ENCODE peak calls at places on chromosomes 4 and X, in five cellular contexts. One of them, this sample, is unnamed.

GRCh38 chrX:42123369-42123768 is 200.0 kb upstream of the CASK start:
- DNase-seq in activated T-cell treated with anti-CD3 and anti-CD28 coated beads, Interleukin-2, amount 50 U/mL, for 72 hours: no peak
- DNase-seq in HL-60: no peak
- DNase-seq in posterior cingulate gyrus: no peak
- DNase-seq in coronary artery: no peak
- DNase-seq in this sample: no peak

GRCh38 chr4:37812713-37813112 is 13.8 kb upstream of the PGM2 start:
- DNase-seq in HL-60: no peak
- DNase-seq in coronary artery: no peak
- DNase-seq in posterior cingulate gyrus: no peak
- DNase-seq in activated T-cell treated with anti-CD3 and anti-CD28 coated beads, Interleukin-2, amount 50 U/mL, for 72 hours: no peak
- DNase-seq in this sample: no peak

GRCh38 chr4:121408-122084 is 2.8 kb upstream of the ZNF718 start:
- DNase-seq in HL-60: peak
- DNase-seq in activated T-cell treated with anti-CD3 and anti-CD28 coated beads, Interleukin-2, amount 50 U/mL, for 72 hours: peak
- DNase-seq in posterior cingulate gyrus: no peak
- DNase-seq in coronary artery: no peak
- DNase-seq in this sample: peak

GRCh38 chr4:66032571-66032970 is 362.3 kb upstream of the EPHA5 start:
- DNase-seq in coronary artery: no peak
- DNase-seq in posterior cingulate gyrus: no peak
- DNase-seq in activated T-cell treated with anti-CD3 and anti-CD28 coated beads, Interleukin-2, amount 50 U/mL, for 72 hours: no peak
- DNase-seq in HL-60: no peak
- DNase-seq in this sample: no peak

GRCh38 chrX:45344597-45344996 is 143.9 kb upstream of the DIPK2B start:
- DNase-seq in HL-60: no peak
- DNase-seq in coronary artery: no peak
- DNase-seq in posterior cingulate gyrus: no peak
- DNase-seq in activated T-cell treated with anti-CD3 and anti-CD28 coated beads, Interleukin-2, amount 50 U/mL, for 72 hours: no peak
- DNase-seq in this sample: no peak

GRCh38 chr4:152620218-152620617 is 59.6 kb downstream of the TMEM154 start:
- DNase-seq in posterior cingulate gyrus: no peak
- DNase-seq in activated T-cell treated with anti-CD3 and anti-CD28 coated beads, Interleukin-2, amount 50 U/mL, for 72 hours: no peak
- DNase-seq in HL-60: no peak
- DNase-seq in coronary artery: no peak
- DNase-seq in this sample: no peak

GRCh38 chrX:66163849-66164401 is at the start of gene HEPH:
- DNase-seq in coronary artery: no peak
- DNase-seq in posterior cingulate gyrus: no peak
- DNase-seq in activated T-cell treated with anti-CD3 and anti-CD28 coated beads, Interleukin-2, amount 50 U/mL, for 72 hours: no peak
- DNase-seq in HL-60: no peak
- DNase-seq in this sample: no peak

GRCh38 chrX:38717871-38718270 is 83.4 kb upstream of the MID1IP1 start:
- DNase-seq in coronary artery: no peak
- DNase-seq in posterior cingulate gyrus: no peak
- DNase-seq in HL-60: peak
- DNase-seq in activated T-cell treated with anti-CD3 and anti-CD28 coated beads, Interleukin-2, amount 50 U/mL, for 72 hours: peak
- DNase-seq in this sample: no peak

GRCh38 chrX:123917069-123917468 is 44.4 kb upstream of the STAG2 start:
- DNase-seq in activated T-cell treated with anti-CD3 and anti-CD28 coated beads, Interleukin-2, amount 50 U/mL, for 72 hours: no peak
- DNase-seq in posterior cingulate gyrus: no peak
- DNase-seq in HL-60: no peak
- DNase-seq in coronary artery: no peak
- DNase-seq in this sample: no peak

GRCh38 chr4:140711910-140712309 is 44.3 kb downstream of the TBC1D9 start:
- DNase-seq in posterior cingulate gyrus: no peak
- DNase-seq in coronary artery: no peak
- DNase-seq in HL-60: no peak
- DNase-seq in activated T-cell treated with anti-CD3 and anti-CD28 coated beads, Interleukin-2, amount 50 U/mL, for 72 hours: no peak
- DNase-seq in this sample: no peak

GRCh38 chrX:45756562-45756961 is 555.9 kb upstream of the DIPK2B start:
- DNase-seq in HL-60: no peak
- DNase-seq in posterior cingulate gyrus: no peak
- DNase-seq in activated T-cell treated with anti-CD3 and anti-CD28 coated beads, Interleukin-2, amount 50 U/mL, for 72 hours: no peak
- DNase-seq in coronary artery: no peak
- DNase-seq in this sample: no peak

GRCh38 chrX:130626521-130626920 is 224.7 kb downstream of the RBMX2 start:
- DNase-seq in HL-60: no peak
- DNase-seq in coronary artery: no peak
- DNase-seq in posterior cingulate gyrus: no peak
- DNase-seq in activated T-cell treated with anti-CD3 and anti-CD28 coated beads, Interleukin-2, amount 50 U/mL, for 72 hours: no peak
- DNase-seq in this sample: no peak

GRCh38 chrX:134006484-134007161 is 21.2 kb upstream of the GPC3 start:
- DNase-seq in activated T-cell treated with anti-CD3 and anti-CD28 coated beads, Interleukin-2, amount 50 U/mL, for 72 hours: peak
- DNase-seq in HL-60: no peak
- DNase-seq in posterior cingulate gyrus: no peak
- DNase-seq in coronary artery: no peak
- DNase-seq in this sample: no peak

GRCh38 chr4:151199496-151200190 is 77.3 kb upstream of the PRSS48 start:
- DNase-seq in HL-60: no peak
- DNase-seq in posterior cingulate gyrus: no peak
- DNase-seq in coronary artery: no peak
- DNase-seq in activated T-cell treated with anti-CD3 and anti-CD28 coated beads, Interleukin-2, amount 50 U/mL, for 72 hours: no peak
- DNase-seq in this sample: no peak

GRCh38 chr4:156193800-156194199 is 240.1 kb upstream of the CTSO start:
- DNase-seq in coronary artery: no peak
- DNase-seq in HL-60: no peak
- DNase-seq in activated T-cell treated with anti-CD3 and anti-CD28 coated beads, Interleukin-2, amount 50 U/mL, for 72 hours: no peak
- DNase-seq in posterior cingulate gyrus: peak
- DNase-seq in this sample: no peak

GRCh38 chr4:87985097-87985886 is 9.8 kb downstream of the SPP1 start:
- DNase-seq in HL-60: no peak
- DNase-seq in posterior cingulate gyrus: peak
- DNase-seq in activated T-cell treated with anti-CD3 and anti-CD28 coated beads, Interleukin-2, amount 50 U/mL, for 72 hours: peak
- DNase-seq in coronary artery: no peak
- DNase-seq in this sample: peak

GRCh38 chr4:158020175-158020574 is 152.7 kb downstream of the GASK1B start:
- DNase-seq in coronary artery: no peak
- DNase-seq in HL-60: no peak
- DNase-seq in posterior cingulate gyrus: no peak
- DNase-seq in activated T-cell treated with anti-CD3 and anti-CD28 coated beads, Interleukin-2, amount 50 U/mL, for 72 hours: no peak
- DNase-seq in this sample: no peak

GRCh38 chrX:40109288-40110008 is 11.7 kb upstream of the BCOR start:
- DNase-seq in HL-60: no peak
- DNase-seq in activated T-cell treated with anti-CD3 and anti-CD28 coated beads, Interleukin-2, amount 50 U/mL, for 72 hours: no peak
- DNase-seq in coronary artery: no peak
- DNase-seq in posterior cingulate gyrus: peak
- DNase-seq in this sample: no peak

GRCh38 chrX:68307767-68308166 is 125.5 kb downstream of the OPHN1 start:
- DNase-seq in activated T-cell treated with anti-CD3 and anti-CD28 coated beads, Interleukin-2, amount 50 U/mL, for 72 hours: no peak
- DNase-seq in posterior cingulate gyrus: no peak
- DNase-seq in coronary artery: no peak
- DNase-seq in HL-60: no peak
- DNase-seq in this sample: no peak

GRCh38 chr4:85610450-85610849 is 135.5 kb downstream of the ARHGAP24 start:
- DNase-seq in HL-60: no peak
- DNase-seq in coronary artery: no peak
- DNase-seq in activated T-cell treated with anti-CD3 and anti-CD28 coated beads, Interleukin-2, amount 50 U/mL, for 72 hours: no peak
- DNase-seq in posterior cingulate gyrus: no peak
- DNase-seq in this sample: no peak

GRCh38 chrX:81957900-81958545 is 756.1 kb downstream of the SH3BGRL start:
- DNase-seq in coronary artery: no peak
- DNase-seq in HL-60: no peak
- DNase-seq in activated T-cell treated with anti-CD3 and anti-CD28 coated beads, Interleukin-2, amount 50 U/mL, for 72 hours: no peak
- DNase-seq in posterior cingulate gyrus: no peak
- DNase-seq in this sample: no peak

GRCh38 chrX:1591102-1591862 is at the start of gene AKAP17A:
- DNase-seq in HL-60: peak
- DNase-seq in coronary artery: peak
- DNase-seq in activated T-cell treated with anti-CD3 and anti-CD28 coated beads, Interleukin-2, amount 50 U/mL, for 72 hours: peak
- DNase-seq in posterior cingulate gyrus: peak
- DNase-seq in this sample: peak

GRCh38 chr4:48193921-48194320 is 59.9 kb upstream of the TXK start:
- DNase-seq in HL-60: no peak
- DNase-seq in posterior cingulate gyrus: no peak
- DNase-seq in activated T-cell treated with anti-CD3 and anti-CD28 coated beads, Interleukin-2, amount 50 U/mL, for 72 hours: no peak
- DNase-seq in coronary artery: no peak
- DNase-seq in this sample: no peak

GRCh38 chr4:45275862-45276261 is 549.5 kb upstream of the GNPDA2 start:
- DNase-seq in HL-60: no peak
- DNase-seq in coronary artery: no peak
- DNase-seq in posterior cingulate gyrus: peak
- DNase-seq in activated T-cell treated with anti-CD3 and anti-CD28 coated beads, Interleukin-2, amount 50 U/mL, for 72 hours: no peak
- DNase-seq in this sample: no peak

GRCh38 chr4:88320174-88320779 is 35.9 kb upstream of the PPM1K start:
- DNase-seq in coronary artery: no peak
- DNase-seq in activated T-cell treated with anti-CD3 and anti-CD28 coated beads, Interleukin-2, amount 50 U/mL, for 72 hours: no peak
- DNase-seq in posterior cingulate gyrus: no peak
- DNase-seq in HL-60: no peak
- DNase-seq in this sample: no peak

GRCh38 chr4:70678383-70678999 is 9.8 kb upstream of the UTP3 start:
- DNase-seq in HL-60: no peak
- DNase-seq in posterior cingulate gyrus: no peak
- DNase-seq in activated T-cell treated with anti-CD3 and anti-CD28 coated beads, Interleukin-2, amount 50 U/mL, for 72 hours: no peak
- DNase-seq in coronary artery: no peak
- DNase-seq in this sample: no peak

GRCh38 chr4:6235012-6235411 is 34.6 kb upstream of the WFS1 start:
- DNase-seq in HL-60: no peak
- DNase-seq in posterior cingulate gyrus: no peak
- DNase-seq in coronary artery: peak
- DNase-seq in activated T-cell treated with anti-CD3 and anti-CD28 coated beads, Interleukin-2, amount 50 U/mL, for 72 hours: no peak
- DNase-seq in this sample: no peak

GRCh38 chr4:109947457-109947856 is 34.8 kb downstream of the EGF start:
- DNase-seq in coronary artery: no peak
- DNase-seq in posterior cingulate gyrus: no peak
- DNase-seq in activated T-cell treated with anti-CD3 and anti-CD28 coated beads, Interleukin-2, amount 50 U/mL, for 72 hours: no peak
- DNase-seq in HL-60: no peak
- DNase-seq in this sample: no peak

GRCh38 chr4:126405369-126405982 is 1090.7 kb downstream of the FAT4 start:
- DNase-seq in coronary artery: no peak
- DNase-seq in activated T-cell treated with anti-CD3 and anti-CD28 coated beads, Interleukin-2, amount 50 U/mL, for 72 hours: no peak
- DNase-seq in posterior cingulate gyrus: no peak
- DNase-seq in HL-60: no peak
- DNase-seq in this sample: no peak

GRCh38 chr4:15852524-15852923 is 74.4 kb downstream of the CD38 start:
- DNase-seq in coronary artery: no peak
- DNase-seq in activated T-cell treated with anti-CD3 and anti-CD28 coated beads, Interleukin-2, amount 50 U/mL, for 72 hours: no peak
- DNase-seq in HL-60: no peak
- DNase-seq in posterior cingulate gyrus: no peak
- DNase-seq in this sample: no peak

GRCh38 chr4:39178706-39179105 is 3.6 kb upstream of the WDR19 start:
- DNase-seq in HL-60: no peak
- DNase-seq in coronary artery: no peak
- DNase-seq in posterior cingulate gyrus: no peak
- DNase-seq in activated T-cell treated with anti-CD3 and anti-CD28 coated beads, Interleukin-2, amount 50 U/mL, for 72 hours: no peak
- DNase-seq in this sample: no peak

GRCh38 chr4:57051100-57051499 is 59.1 kb downstream of the IGFBP7 start:
- DNase-seq in posterior cingulate gyrus: no peak
- DNase-seq in HL-60: no peak
- DNase-seq in activated T-cell treated with anti-CD3 and anti-CD28 coated beads, Interleukin-2, amount 50 U/mL, for 72 hours: no peak
- DNase-seq in coronary artery: no peak
- DNase-seq in this sample: no peak

GRCh38 chrX:150486011-150486410 is 82.4 kb upstream of the MTM1 start:
- DNase-seq in HL-60: no peak
- DNase-seq in activated T-cell treated with anti-CD3 and anti-CD28 coated beads, Interleukin-2, amount 50 U/mL, for 72 hours: peak
- DNase-seq in posterior cingulate gyrus: no peak
- DNase-seq in coronary artery: no peak
- DNase-seq in this sample: peak

GRCh38 chr4:84792366-84793301 is 173.9 kb downstream of the WDFY3 start:
- DNase-seq in activated T-cell treated with anti-CD3 and anti-CD28 coated beads, Interleukin-2, amount 50 U/mL, for 72 hours: no peak
- DNase-seq in posterior cingulate gyrus: no peak
- DNase-seq in HL-60: no peak
- DNase-seq in coronary artery: no peak
- DNase-seq in this sample: no peak

GRCh38 chrX:41889317-41890025 is 33.9 kb downstream of the CASK start:
- DNase-seq in HL-60: no peak
- DNase-seq in activated T-cell treated with anti-CD3 and anti-CD28 coated beads, Interleukin-2, amount 50 U/mL, for 72 hours: no peak
- DNase-seq in coronary artery: no peak
- DNase-seq in posterior cingulate gyrus: no peak
- DNase-seq in this sample: no peak

GRCh38 chr4:108483650-108484049 is 136.7 kb upstream of the RPL34 start:
- DNase-seq in coronary artery: no peak
- DNase-seq in posterior cingulate gyrus: no peak
- DNase-seq in activated T-cell treated with anti-CD3 and anti-CD28 coated beads, Interleukin-2, amount 50 U/mL, for 72 hours: no peak
- DNase-seq in HL-60: no peak
- DNase-seq in this sample: no peak

GRCh38 chr4:149708513-149709175 is 107.0 kb downstream of the IQCM start:
- DNase-seq in activated T-cell treated with anti-CD3 and anti-CD28 coated beads, Interleukin-2, amount 50 U/mL, for 72 hours: no peak
- DNase-seq in HL-60: no peak
- DNase-seq in posterior cingulate gyrus: no peak
- DNase-seq in coronary artery: no peak
- DNase-seq in this sample: no peak

GRCh38 chr4:24195976-24196736 is 306.3 kb upstream of the PPARGC1A start:
- DNase-seq in activated T-cell treated with anti-CD3 and anti-CD28 coated beads, Interleukin-2, amount 50 U/mL, for 72 hours: no peak
- DNase-seq in coronary artery: no peak
- DNase-seq in HL-60: no peak
- DNase-seq in posterior cingulate gyrus: no peak
- DNase-seq in this sample: no peak

GRCh38 chr4:105198541-105198940 is 51.9 kb downstream of the TET2 start:
- DNase-seq in posterior cingulate gyrus: no peak
- DNase-seq in HL-60: no peak
- DNase-seq in coronary artery: no peak
- DNase-seq in activated T-cell treated with anti-CD3 and anti-CD28 coated beads, Interleukin-2, amount 50 U/mL, for 72 hours: no peak
- DNase-seq in this sample: no peak

GRCh38 chrX:110317079-110317819 is 636 bp downstream of the AMMECR1 start:
- DNase-seq in activated T-cell treated with anti-CD3 and anti-CD28 coated beads, Interleukin-2, amount 50 U/mL, for 72 hours: peak
- DNase-seq in posterior cingulate gyrus: peak
- DNase-seq in coronary artery: no peak
- DNase-seq in HL-60: no peak
- DNase-seq in this sample: peak

This sample was measured in activated CD4-positive, alpha-beta memory T cell treated with anti-CD3 and anti-CD28 coated beads, Interleukin-2, amount 10 ng/mL, durations not matched to agents 7 days and 5 days.